ENCODE peak calls at places on chromosomes 12 and 14, in six cellular contexts. L is A549, C is right lobe of liver, G is GM23248, R is IMR-90, H is endothelial cell of umbilical vein. S is an unnamed sample.

GRCh38 chr12:6570264-6570887 is 2.3 kb upstream of the NOP2 start:
- DNase-seq in L (peak), C (peak), G (peak), R (no peak), H (peak), S (peak)

GRCh38 chr12:106256524-106256923 is 8.7 kb upstream of the CKAP4 start:
- DNase-seq in L (no peak), C (no peak), G (no peak), R (no peak), H (no peak), S (no peak)

GRCh38 chr12:120688527-120689071 is 1.6 kb downstream of the MLEC start:
- DNase-seq in L (no peak), C (no peak), G (peak), R (no peak), H (peak), S (no peak)

GRCh38 chr12:10115311-10115710 is 14.7 kb downstream of the CLEC7A start:
- DNase-seq in L (no peak), C (no peak), G (no peak), R (no peak), H (no peak), S (no peak)

GRCh38 chr14:79515158-79515557 is 696.1 kb downstream of the DIO2 start:
- DNase-seq in L (peak), C (no peak), G (peak), R (no peak), H (no peak), S (no peak)

GRCh38 chr12:65638324-65638723 is 186.0 kb upstream of the HMGA2 start:
- DNase-seq in L (no peak), C (no peak), G (no peak), R (no peak), H (no peak), S (no peak)

GRCh38 chr12:74646831-74647230 is 109.2 kb downstream of the ATXN7L3B start:
- DNase-seq in L (peak), C (no peak), G (peak), R (no peak), H (no peak), S (no peak)

GRCh38 chr14:103127356-103127755 is 4.1 kb downstream of the TNFAIP2 start:
- DNase-seq in L (no peak), C (peak), G (no peak), R (no peak), H (no peak), S (no peak)

GRCh38 chr12:105357162-105357691 is 26.7 kb downstream of the C12orf75 start:
- DNase-seq in L (peak), C (no peak), G (peak), R (peak), H (no peak), S (no peak)

GRCh38 chr12:49233842-49234526 is 30.9 kb upstream of the TUBA1C start:
- DNase-seq in L (no peak), C (peak), G (no peak), R (no peak), H (no peak), S (peak)

GRCh38 chr12:104215638-104216297 is at the start of gene TXNRD1:
- DNase-seq in L (peak), C (peak), G (peak), R (peak), H (peak), S (peak)

GRCh38 chr14:51692646-51693045 is 40.9 kb downstream of the FRMD6 start:
- DNase-seq in L (no peak), C (no peak), G (no peak), R (peak), H (no peak), S (no peak)

GRCh38 chr14:102966681-102967505 is 44.4 kb downstream of the AMN start:
- DNase-seq in L (no peak), C (no peak), G (no peak), R (no peak), H (no peak), S (no peak)

GRCh38 chr12:41919526-41920305 is 225.0 kb downstream of the GXYLT1 start:
- DNase-seq in L (no peak), C (no peak), G (no peak), R (no peak), H (no peak), S (no peak)

GRCh38 chr14:80464531-80465149 is 253.3 kb upstream of the DIO2 start:
- DNase-seq in L (no peak), C (no peak), G (no peak), R (no peak), H (no peak), S (no peak)

GRCh38 chr14:55838529-55839052 is 258.6 kb downstream of the KTN1 start:
- DNase-seq in L (no peak), C (no peak), G (no peak), R (peak), H (no peak), S (no peak)

GRCh38 chr12:86772688-86773087 is 516.5 kb upstream of the MGAT4C start:
- DNase-seq in L (no peak), C (no peak), G (peak), R (peak), H (no peak), S (no peak)

GRCh38 chr12:51307655-51308593 is 16.1 kb downstream of the BIN2 start:
- DNase-seq in L (peak), C (no peak), G (peak), R (peak), H (peak), S (no peak)

DNA sequence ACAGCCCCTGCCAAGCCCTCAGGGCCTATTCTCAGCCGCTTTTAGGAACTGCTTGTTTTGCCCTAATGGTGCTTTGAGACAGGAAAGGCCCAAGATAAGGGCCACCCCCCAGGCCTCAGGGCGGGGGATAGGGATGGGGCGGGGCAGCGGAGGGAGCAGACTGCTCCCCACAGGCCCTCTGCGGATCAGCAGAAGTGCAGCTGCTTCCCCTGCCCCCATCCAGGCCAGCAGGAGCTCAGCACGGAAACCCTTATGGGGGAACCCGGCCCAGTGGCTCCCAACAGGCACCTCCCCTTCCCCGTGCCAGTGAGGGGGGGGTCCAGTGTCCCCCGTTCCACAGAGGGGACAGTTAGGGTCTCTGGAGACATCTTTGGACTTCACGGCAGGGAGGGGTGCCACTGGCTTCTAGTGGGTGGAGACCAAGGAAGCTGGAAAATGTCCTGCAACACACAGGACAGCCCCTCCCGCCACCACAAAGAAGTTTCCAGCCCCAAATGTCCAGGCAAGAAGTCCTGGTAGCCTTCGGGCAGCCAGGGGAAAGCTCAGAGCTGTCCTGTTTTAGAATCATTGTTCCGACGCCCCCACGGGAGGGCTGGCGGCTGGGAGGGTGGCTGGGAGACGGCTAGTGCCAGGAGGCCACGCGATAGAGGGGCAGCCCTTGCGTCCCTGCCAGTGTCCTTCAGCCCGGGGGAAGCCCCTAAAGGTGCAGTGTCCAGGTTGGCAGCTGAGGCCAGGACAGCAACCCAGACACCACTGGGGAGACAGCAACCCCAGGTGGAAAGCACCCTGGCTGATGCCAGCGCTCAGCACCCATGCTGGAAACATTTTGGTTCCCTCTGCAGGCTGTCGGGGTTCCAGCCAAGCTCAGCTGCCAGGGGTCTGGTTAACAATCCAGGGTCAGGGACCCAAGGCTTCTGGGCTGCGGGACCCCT is 10.4 kb upstream of the GPR132 start:
- DNase-seq in L (no peak), C (no peak), G (peak), R (peak), H (no peak), S (no peak)
- H3K27ac ChIP-seq in L (no peak), C (no peak), G (no peak), R (no peak), H (no peak), S (no peak)

GRCh38 chr14:71266994-71267636 is 359.9 kb downstream of the PCNX1 start:
- DNase-seq in L (no peak), C (no peak), G (peak), R (peak), H (peak), S (no peak)
- H3K4me3 ChIP-seq in L (no peak), C (peak), G (peak), R (no peak), H (no peak), S (peak)

GRCh38 chr12:95102916-95103671 is 29.7 kb upstream of the NR2C1 start:
- DNase-seq in L (peak), C (no peak), G (peak), R (peak), H (peak), S (peak)
- H3K27ac ChIP-seq in L (peak), C (no peak), G (no peak), R (no peak), H (peak), S (no peak)

GRCh38 chr14:60653709-60654161 is 4.5 kb upstream of the SIX1 start:
- DNase-seq in L (no peak), C (no peak), G (no peak), R (no peak), H (no peak), S (no peak)

GRCh38 chr14:60651936-60652673 is 2.8 kb upstream of the SIX1 start:
- DNase-seq in L (no peak), C (no peak), G (peak), R (peak), H (no peak), S (no peak)

GRCh38 chr14:60652674-60653387 is 3.6 kb upstream of the SIX1 start:
- DNase-seq in L (no peak), C (no peak), G (no peak), R (peak), H (no peak), S (no peak)

GRCh38 chr14:60654303-60654925 is 5.1 kb upstream of the SIX1 start:
- DNase-seq in L (no peak), C (no peak), G (peak), R (peak), H (no peak), S (no peak)

GRCh38 chr14:60653388-60653690 is 4.1 kb upstream of the SIX1 start:
- DNase-seq in L (no peak), C (no peak), G (no peak), R (no peak), H (no peak), S (no peak)
- H3K4me3 ChIP-seq in L (no peak), C (no peak), G (no peak), R (no peak), H (no peak), S (no peak)

DNA sequence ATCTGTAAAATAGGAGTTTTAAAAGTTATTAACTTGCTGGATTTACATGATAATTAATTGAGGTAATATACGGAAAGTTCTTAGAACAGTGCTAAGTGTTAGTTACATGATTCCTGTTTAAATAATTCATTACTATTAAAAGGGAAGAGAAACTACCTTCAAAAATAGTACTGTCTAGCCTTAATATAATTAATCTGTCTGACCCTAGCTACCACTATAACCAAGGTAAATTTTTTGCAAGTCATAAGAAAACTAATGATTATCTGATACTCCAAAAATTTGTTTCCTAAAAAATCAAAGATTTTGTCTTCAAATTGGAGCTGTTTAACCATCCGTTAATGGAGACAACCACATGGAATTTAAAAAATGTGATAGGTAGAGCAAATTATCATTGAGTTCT is 294.3 kb upstream of the FBXO33 start:
- DNase-seq in L (no peak), C (no peak), G (no peak), R (no peak), H (no peak), S (no peak)
- H3K27ac ChIP-seq in L (no peak), C (no peak), G (no peak), R (no peak), H (no peak), S (no peak)

S was measured in CD4-positive, alpha-beta memory T cell.